ENCODE peak calls at places on chromosomes 5 and 9, in seven cellular contexts. T is A549, C is sigmoid colon, H is stomach, R is HepG2, E is K562, W is ovary. K is an unnamed sample.

GRCh38 chr5:143341807-143342570 is 61.5 kb downstream of the NR3C1 start:
- DNase-seq in T (peak), W (no peak), E (no peak), H (no peak), R (no peak), C (no peak), K (no peak)

GRCh38 chr5:94849821-94850736 is 231.6 kb downstream of the SLF1 start:
- DNase-seq in H (no peak), T (peak), C (no peak), E (peak), W (no peak), R (peak), K (no peak)

GRCh38 chr9:110640736-110641135 is 27.9 kb upstream of the MUSK start:
- DNase-seq in R (no peak), H (no peak), T (no peak), C (no peak), W (no peak), E (no peak), K (no peak)

GRCh38 chr5:158174918-158175663 is 316.1 kb upstream of the CLINT1 start:
- DNase-seq in R (peak), H (peak), C (peak), W (peak), E (peak), T (peak), K (no peak)

GRCh38 chr9:128689293-128689770 is 310 bp downstream of the SET start:
- DNase-seq in T (peak), C (peak), R (no peak), W (peak), H (peak), E (no peak), K (no peak)

GRCh38 chr5:132270706-132271105 is 13.2 kb downstream of the PDLIM4 start:
- DNase-seq in T (no peak), R (no peak), H (no peak), C (no peak), E (no peak), W (no peak), K (peak)

GRCh38 chr5:171954721-171955120 is 51.7 kb downstream of the FBXW11 start:
- DNase-seq in E (no peak), W (no peak), C (no peak), R (no peak), T (no peak), H (no peak), K (no peak)

GRCh38 chr5:169013208-169013728 is 287.7 kb downstream of the SLIT3 start:
- DNase-seq in W (no peak), E (no peak), H (no peak), R (no peak), C (no peak), T (no peak), K (no peak)

GRCh38 chr5:8851101-8851500 is 694.8 kb downstream of the SEMA5A start:
- DNase-seq in T (no peak), C (no peak), R (no peak), W (no peak), E (no peak), H (no peak), K (peak)

GRCh38 chr9:128704356-128704670 is 2.0 kb downstream of the PKN3 start:
- DNase-seq in H (no peak), T (no peak), E (no peak), W (no peak), R (no peak), C (peak), K (no peak)

GRCh38 chr9:90274725-90275124 is 367.9 kb downstream of the DIRAS2 start:
- DNase-seq in C (no peak), E (no peak), T (no peak), W (no peak), R (no peak), H (no peak), K (no peak)

GRCh38 chr5:179416906-179417470 is 71.7 kb upstream of the ADAMTS2 start:
- DNase-seq in W (no peak), R (no peak), H (no peak), C (peak), T (no peak), E (no peak), K (no peak)

GRCh38 chr9:129111762-129112151 is 542 bp downstream of the PTPA start:
- DNase-seq in C (no peak), R (peak), E (peak), H (peak), W (no peak), T (peak), K (peak)

GRCh38 chr5:2651116-2651515 is 100.4 kb downstream of the IRX2 start:
- DNase-seq in H (no peak), R (no peak), C (no peak), W (no peak), T (no peak), E (no peak), K (no peak)

GRCh38 chr9:11871832-11872231 is 821.4 kb upstream of the TYRP1 start:
- DNase-seq in W (no peak), T (no peak), E (no peak), R (no peak), C (no peak), H (no peak), K (no peak)

GRCh38 chr5:157546456-157547100 is 29.0 kb downstream of the ADAM19 start:
- DNase-seq in C (no peak), T (no peak), W (no peak), H (no peak), R (no peak), E (no peak), K (no peak)

GRCh38 chr5:128644863-128645262 is 106.8 kb upstream of the FBN2 start:
- DNase-seq in C (no peak), W (no peak), T (no peak), R (no peak), H (no peak), E (no peak), K (no peak)

GRCh38 chr5:172678902-172679301 is 37.8 kb downstream of the NEURL1B start:
- DNase-seq in E (no peak), R (no peak), H (peak), C (peak), T (no peak), W (peak), K (peak)

GRCh38 chr5:135966790-135967189 is 12.0 kb upstream of the LECT2 start:
- DNase-seq in R (no peak), T (no peak), H (no peak), W (no peak), C (no peak), E (no peak), K (no peak)

GRCh38 chr9:105760053-105760452 is 65.7 kb downstream of the TMEM38B start:
- DNase-seq in E (no peak), T (no peak), R (no peak), W (no peak), H (no peak), C (no peak), K (no peak)

GRCh38 chr9:136527721-136528710 is 17.8 kb downstream of the NOTCH1 start:
- DNase-seq in R (no peak), E (peak), T (peak), H (peak), W (no peak), C (no peak), K (no peak)

GRCh38 chr5:67483453-67484030 is 286.9 kb upstream of the CD180 start:
- DNase-seq in T (no peak), H (no peak), R (no peak), C (no peak), W (no peak), E (no peak), K (no peak)

GRCh38 chr5:137808503-137809135 is 54.5 kb upstream of the HNRNPA0 start:
- DNase-seq in E (no peak), H (no peak), R (no peak), T (no peak), W (no peak), C (no peak), K (no peak)

GRCh38 chr9:22124263-22125011 is 115.3 kb upstream of the CDKN2B start:
- DNase-seq in R (no peak), H (peak), C (no peak), W (no peak), E (no peak), T (peak), K (no peak)

GRCh38 chr5:10235350-10235749 is 14.3 kb downstream of the ATPSCKMT start:
- DNase-seq in R (no peak), C (no peak), T (no peak), W (no peak), E (no peak), H (no peak), K (peak)

GRCh38 chr5:94181940-94182339 is 436.5 kb downstream of the KIAA0825 start:
- DNase-seq in W (no peak), T (no peak), C (no peak), H (no peak), E (no peak), R (peak), K (no peak)

GRCh38 chr5:179624841-179625271 is 1.4 kb upstream of the HNRNPH1 start:
- DNase-seq in W (peak), T (no peak), R (no peak), H (no peak), C (peak), E (no peak), K (no peak)

GRCh38 chr9:129006328-129007034 is 21.6 kb downstream of the SH3GLB2 start:
- DNase-seq in E (peak), T (peak), H (peak), W (peak), R (peak), C (peak), K (peak)

GRCh38 chr5:150554857-150555256 is 46.9 kb downstream of the NDST1 start:
- DNase-seq in T (no peak), E (no peak), R (no peak), C (no peak), W (peak), H (no peak), K (no peak)

GRCh38 chr5:150556106-150556505 is 48.2 kb downstream of the NDST1 start:
- DNase-seq in H (no peak), W (no peak), C (no peak), E (no peak), R (no peak), T (no peak), K (no peak)

GRCh38 chr5:150556859-150557506 is 49.1 kb downstream of the NDST1 start:
- DNase-seq in H (no peak), C (peak), W (no peak), T (no peak), E (no peak), R (no peak), K (no peak)

GRCh38 chr5:150553402-150553801 is 45.5 kb downstream of the NDST1 start:
- DNase-seq in H (no peak), E (no peak), C (no peak), T (no peak), W (no peak), R (no peak), K (peak)

GRCh38 chr5:150553911-150554310 is 46.0 kb downstream of the NDST1 start:
- DNase-seq in H (no peak), R (no peak), T (no peak), E (no peak), W (peak), C (no peak), K (no peak)
- H3K27ac ChIP-seq in H (no peak), R (no peak), T (no peak), E (no peak), W (no peak), C (no peak), K (no peak)

GRCh38 chr9:130437011-130437784 is 7.6 kb upstream of the ASS1 start:
- DNase-seq in E (no peak), W (no peak), R (no peak), C (no peak), H (no peak), T (no peak), K (no peak)
- TF ChIP-seq EP300 in E (no peak), W (no peak), R (no peak), C (no peak), H (no peak), T (no peak), K (no peak)

DNA sequence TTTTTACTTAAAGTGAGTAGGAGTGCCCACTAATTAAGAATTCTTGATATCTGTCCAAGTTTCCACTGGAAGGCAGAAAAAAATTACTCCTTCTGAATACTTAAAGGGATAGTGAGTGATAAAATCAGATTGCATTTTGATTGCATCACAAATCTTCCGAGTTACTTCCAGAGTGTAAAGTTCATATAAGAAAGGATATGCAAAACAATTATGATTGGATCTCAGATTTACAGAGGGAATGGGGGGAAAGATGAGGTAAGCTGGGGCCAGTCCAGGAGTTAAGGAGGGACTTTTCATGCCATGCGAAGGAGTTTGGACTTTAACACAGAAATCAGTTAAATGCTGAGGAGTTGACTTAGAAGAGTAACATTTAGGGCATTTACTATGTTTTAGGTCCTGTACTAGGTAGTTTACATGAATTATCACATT is 9.3 kb upstream of the RNF145 start:
- DNase-seq in C (no peak), E (no peak), T (no peak), R (no peak), H (no peak), W (no peak), K (no peak)
- H3K27ac ChIP-seq in C (no peak), E (no peak), T (peak), R (no peak), H (no peak), W (no peak), K (no peak)

GRCh38 chr5:139733698-139734491 is 61.7 kb upstream of the PSD2 start:
- DNase-seq in H (peak), E (no peak), R (peak), C (no peak), T (no peak), W (no peak), K (peak)
- TF ChIP-seq EP300 in H (no peak), E (no peak), R (peak), C (no peak), T (no peak), W (no peak), K (no peak)

DNA sequence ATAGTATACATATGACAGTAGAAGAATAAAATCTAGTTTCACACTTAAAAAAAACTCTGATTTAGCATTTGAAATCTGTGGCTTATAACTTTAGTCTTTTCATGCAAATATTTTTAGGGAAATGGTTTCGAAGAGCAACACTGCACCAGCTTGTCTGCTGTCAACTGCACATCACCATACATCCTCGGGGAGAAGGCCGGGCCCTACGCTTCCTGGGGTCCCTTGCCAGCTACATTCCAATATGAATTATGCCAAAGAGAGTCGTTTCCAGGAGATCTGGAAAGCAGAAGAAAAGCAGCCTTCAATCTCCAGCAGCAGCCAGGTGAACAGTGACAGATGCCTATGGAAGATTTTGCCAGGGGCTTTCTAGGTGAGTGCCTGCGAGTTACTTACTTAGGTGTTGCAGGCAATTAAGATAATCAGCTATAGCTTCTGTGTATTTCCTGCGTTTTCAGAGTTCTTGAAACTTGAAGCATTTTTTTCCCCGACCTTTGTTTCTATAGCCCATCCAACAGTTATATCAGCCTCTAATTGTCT is 166.7 kb downstream of the TRPM3 start:
- DNase-seq in W (no peak), E (no peak), R (no peak), T (no peak), C (no peak), H (no peak), K (no peak)
- H3K27ac ChIP-seq in W (no peak), E (no peak), R (no peak), T (no peak), C (no peak), H (no peak), K (no peak)

GRCh38 chr5:119319890-119320289 is 35.9 kb upstream of the TNFAIP8 start:
- DNase-seq in W (no peak), R (no peak), C (no peak), H (no peak), E (no peak), T (no peak), K (no peak)
- TF ChIP-seq EP300 in W (no peak), R (no peak), C (no peak), H (no peak), E (no peak), T (no peak), K (no peak)

DNA sequence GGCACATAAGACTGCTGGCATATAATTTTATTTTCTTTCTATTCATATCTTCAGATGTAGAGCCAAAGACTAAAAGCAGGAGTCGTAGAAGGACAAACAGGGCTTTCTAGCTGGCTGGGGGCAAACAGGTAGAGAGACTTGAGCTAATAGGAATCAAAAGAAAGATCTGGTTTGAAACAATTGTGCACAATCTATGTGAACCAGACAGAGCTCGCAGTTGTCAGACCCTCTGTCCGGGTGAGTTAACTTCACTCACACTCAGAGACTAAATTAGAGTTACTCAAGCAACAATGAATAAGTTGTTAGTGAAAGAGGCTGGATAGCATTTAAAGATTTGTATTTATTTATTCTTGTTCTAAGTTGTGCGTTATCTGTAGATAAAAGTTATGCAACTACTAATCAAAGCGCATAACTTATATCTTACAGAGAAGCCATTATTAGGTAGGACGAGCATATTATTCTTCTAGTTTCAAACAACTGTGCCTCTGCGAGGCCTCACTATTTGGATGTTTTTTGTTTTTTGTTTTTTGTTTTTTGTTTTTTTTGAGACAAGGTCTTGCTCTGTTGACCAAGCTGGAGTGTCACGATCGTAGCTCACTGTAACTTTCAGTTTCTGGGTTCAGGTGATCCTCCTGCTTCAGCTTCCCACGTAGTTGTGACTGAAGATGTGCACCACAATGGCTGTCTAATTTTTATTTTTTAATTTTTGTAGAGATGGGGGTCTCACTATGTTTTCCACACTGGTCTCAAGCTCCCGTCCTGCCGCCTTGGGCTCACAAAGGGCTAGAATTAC is 13.2 kb upstream of the LNPEP start:
- DNase-seq in E (no peak), R (no peak), W (no peak), T (no peak), C (no peak), H (no peak), K (no peak)
- H3K27ac ChIP-seq in E (no peak), R (no peak), W (peak), T (no peak), C (no peak), H (peak), K (no peak)